ENCODE peak calls at places on chromosomes 16 and 17, in six cellular contexts. H is NCI-H1092 treated with DMSO at 0.1 percent for 48 hours; N is naive thymus-derived CD8-positive, alpha-beta T cell; I is nucleus accumbens; Q is HEK293T; B is stimulated activated CD8-positive, alpha-beta memory T cell treated with anti-CD3 and anti-CD28 coated beads, Interleukin-4, amount 100 ng/mL, for 4 hours. W is an unnamed sample.

GRCh38 chr16:50680907-50681885 is at the start of gene SNX20:
- DNase-seq in H (no peak), I (no peak), Q (no peak), B (no peak), N (peak), W (no peak)

GRCh38 chr17:6464446-6465041 is 20.3 kb downstream of the PIMREG start:
- DNase-seq in I (no peak), B (no peak), Q (no peak), H (no peak), N (no peak), W (no peak)

GRCh38 chr17:17467021-17467420 is 9.8 kb upstream of the MED9 start:
- DNase-seq in N (no peak), B (no peak), Q (no peak), H (no peak), I (no peak), W (no peak)

GRCh38 chr17:60139438-60140285 is 10.1 kb upstream of the CA4 start:
- DNase-seq in H (no peak), B (peak), N (peak), I (peak), Q (no peak), W (peak)

GRCh38 chr16:80931985-80932720 is 74.5 kb downstream of the CMC2 start:
- DNase-seq in N (no peak), Q (no peak), I (peak), B (no peak), H (peak), W (peak)

GRCh38 chr17:55177159-55177913 is 87.4 kb upstream of the HLF start:
- DNase-seq in N (no peak), B (no peak), I (no peak), H (peak), Q (no peak), W (no peak)

GRCh38 chr16:53704445-53704813 is 473 bp downstream of the FTO start:
- DNase-seq in B (no peak), H (no peak), I (no peak), N (no peak), Q (no peak), W (no peak)

GRCh38 chr17:48016112-48016511 is 21.5 kb downstream of the COPZ2 start:
- DNase-seq in N (no peak), Q (no peak), B (no peak), I (no peak), H (no peak), W (peak)

GRCh38 chr16:88319116-88319965 is 63.4 kb upstream of the ZNF469 start:
- DNase-seq in B (no peak), H (no peak), Q (no peak), I (no peak), N (no peak), W (no peak)

GRCh38 chr16:24698314-24698713 is 31.1 kb upstream of the TNRC6A start:
- DNase-seq in H (no peak), N (no peak), I (no peak), B (no peak), Q (no peak), W (no peak)

GRCh38 chr17:79374807-79375206 is 236.0 kb downstream of the RBFOX3 start:
- DNase-seq in I (no peak), Q (no peak), B (no peak), H (no peak), N (no peak), W (no peak)

GRCh38 chr17:72259977-72260376 is 139.2 kb downstream of the SOX9 start:
- DNase-seq in I (no peak), B (no peak), Q (no peak), N (no peak), H (no peak), W (no peak)

GRCh38 chr16:1258906-1259759 is 3.3 kb downstream of the TPSD1 start:
- DNase-seq in H (no peak), I (no peak), N (no peak), B (no peak), Q (no peak), W (no peak)

GRCh38 chr17:750431-751037 is 1.5 kb downstream of the GEMIN4 start:
- DNase-seq in B (no peak), I (no peak), N (no peak), Q (no peak), H (no peak), W (no peak)

GRCh38 chr17:57045868-57046671 is 39.0 kb upstream of the AKAP1 start:
- DNase-seq in I (no peak), N (peak), B (no peak), H (no peak), Q (no peak), W (no peak)

GRCh38 chr16:65015577-65015976 is 106.3 kb downstream of the CDH11 start:
- DNase-seq in N (no peak), H (no peak), I (no peak), Q (no peak), B (no peak), W (no peak)

GRCh38 chr17:32813021-32813420 is 63.9 kb downstream of the MYO1D start:
- DNase-seq in I (no peak), Q (no peak), B (no peak), N (no peak), H (no peak), W (no peak)

GRCh38 chr16:68298907-68299515 is 11.7 kb downstream of the SLC7A6OS start:
- DNase-seq in N (no peak), B (no peak), H (no peak), I (no peak), Q (no peak), W (peak)

GRCh38 chr17:27878776-27879562 is 14.2 kb downstream of the LYRM9 start:
- DNase-seq in N (peak), B (no peak), I (no peak), H (peak), Q (no peak), W (no peak)

GRCh38 chr17:42553866-42554249 is 1.1 kb downstream of the HSD17B1 start:
- DNase-seq in Q (no peak), N (no peak), H (no peak), B (no peak), I (no peak), W (no peak)

GRCh38 chr16:69150146-69150865 is 17.9 kb downstream of the UTP4 start:
- DNase-seq in B (no peak), Q (peak), I (no peak), H (peak), N (peak), W (peak)

GRCh38 chr17:74512041-74512440 is 19.2 kb downstream of the CD300LB start:
- DNase-seq in N (no peak), H (no peak), I (no peak), Q (no peak), B (no peak), W (no peak)

GRCh38 chr17:29585080-29585751 is 4.2 kb downstream of the GIT1 start:
- DNase-seq in N (peak), H (no peak), Q (no peak), B (no peak), I (no peak), W (no peak)

GRCh38 chr16:81715358-81716196 is 63.5 kb upstream of the PLCG2 start:
- DNase-seq in B (no peak), H (no peak), I (no peak), N (peak), Q (no peak), W (no peak)

GRCh38 chr16:84315422-84315821 is 20.7 kb downstream of the WFDC1 start:
- DNase-seq in B (no peak), N (no peak), I (no peak), H (no peak), Q (no peak), W (no peak)

GRCh38 chr16:85348921-85349334 is 236.7 kb upstream of the CIBAR2 start:
- DNase-seq in H (peak), B (no peak), I (no peak), Q (no peak), N (no peak), W (no peak)

GRCh38 chr17:48594412-48595106 is 980 bp upstream of the HOXB5 start:
- DNase-seq in B (no peak), H (no peak), Q (no peak), I (no peak), N (no peak), W (peak)

GRCh38 chr16:23081675-23082119 is 67.6 kb downstream of the USP31 start:
- DNase-seq in B (no peak), I (no peak), Q (no peak), N (no peak), H (no peak), W (no peak)

GRCh38 chr17:42249681-42250446 is 26.3 kb downstream of the STAT5B start:
- DNase-seq in I (no peak), B (no peak), Q (no peak), H (no peak), N (peak), W (no peak)

GRCh38 chr17:29352146-29352545 is 38.0 kb upstream of the TAOK1 start:
- DNase-seq in N (no peak), I (no peak), Q (no peak), B (no peak), H (no peak), W (no peak)

GRCh38 chr17:16319969-16320368 is 33.3 kb downstream of the CENPV start:
- DNase-seq in I (no peak), H (no peak), Q (no peak), B (no peak), N (no peak), W (no peak)

GRCh38 chr17:77785526-77785925 is 173.0 kb upstream of the TNRC6C start:
- DNase-seq in I (no peak), Q (no peak), H (no peak), N (no peak), B (no peak), W (no peak)

GRCh38 chr17:35164716-35165115 is 17.1 kb downstream of the UNC45B start:
- DNase-seq in I (no peak), B (no peak), N (no peak), Q (no peak), H (no peak), W (no peak)

GRCh38 chr17:72502940-72503341 is 382.1 kb downstream of the SOX9 start:
- DNase-seq in H (no peak), B (no peak), I (no peak), Q (no peak), N (no peak), W (peak)

GRCh38 chr17:40287159-40287493 is 553 bp upstream of the CDC6 start:
- DNase-seq in N (no peak), B (no peak), H (no peak), Q (no peak), I (no peak), W (no peak)

GRCh38 chr17:56890906-56891674 is 22.8 kb downstream of the TRIM25 start:
- DNase-seq in N (no peak), Q (no peak), I (no peak), H (no peak), B (no peak), W (no peak)

GRCh38 chr17:81837641-81838040 is 2.8 kb upstream of the PPP1R27 start:
- DNase-seq in H (no peak), I (no peak), B (no peak), N (no peak), Q (no peak), W (peak)

GRCh38 chr17:17420561-17421269 is 56.1 kb upstream of the MED9 start:
- DNase-seq in I (no peak), B (no peak), N (no peak), H (no peak), Q (no peak), W (no peak)